ENCODE peak calls at places on chromosomes 5 and 9, in ten cellular contexts. E is activated effector memory CD4-positive, alpha-beta T cell treated with anti-CD3 and anti-CD28 coated beads, Interleukin-2, amount 50 U/mL, for 16 hours; Q is GM23248; N is NCI-H748 treated with DMSO at 0.1 percent for 48 hours; L is amniotic stem cell; A is CD4-positive, CD25-positive, alpha-beta regulatory T cell; X is fibroblast of the aortic adventitia; R is fibroblast of pulmonary artery; H is activated naive CD4-positive, alpha-beta T cell treated with Interleukin-2 at 50 U/mL for 16 hours; F is activated T-cell treated with anti-CD3 and anti-CD28 coated beads for 1 hour. U is an unnamed sample.

GRCh38 chr5:116068028-116068632 is 16.7 kb upstream of the COMMD10 start:
- DNase-seq in L (peak), A (peak), F (peak), R (peak), H (no peak), N (peak), Q (peak), X (peak), E (no peak), U (peak)

GRCh38 chr9:93541581-93542349 is 34.6 kb upstream of the PHF2 start:
- DNase-seq in E (peak), F (no peak), X (no peak), H (no peak), Q (no peak), A (no peak), R (no peak), N (no peak), L (no peak), U (no peak)

GRCh38 chr5:179986328-179986727 is 78.6 kb upstream of the TBC1D9B start:
- DNase-seq in E (no peak), Q (no peak), R (peak), F (no peak), H (no peak), A (no peak), L (no peak), N (no peak), X (peak), U (no peak)

GRCh38 chr9:93597142-93597706 is 20.8 kb downstream of the PHF2 start:
- DNase-seq in N (no peak), X (no peak), L (no peak), E (peak), R (no peak), F (no peak), A (no peak), H (no peak), Q (no peak), U (no peak)

GRCh38 chr5:172762214-172763119 is 8.5 kb downstream of the DUSP1 start:
- DNase-seq in X (no peak), F (no peak), H (no peak), R (no peak), N (no peak), A (no peak), Q (no peak), L (no peak), E (no peak), U (no peak)

GRCh38 chr9:113915817-113916474 is 39.8 kb downstream of the ZNF618 start:
- DNase-seq in A (no peak), X (no peak), E (no peak), L (no peak), Q (no peak), F (no peak), H (no peak), N (no peak), R (no peak), U (no peak)

GRCh38 chr9:133149130-133150015 is 14.3 kb downstream of the GBGT1 start:
- DNase-seq in H (peak), X (peak), A (peak), F (peak), L (peak), Q (peak), N (peak), E (peak), R (peak), U (peak)

GRCh38 chr9:12708562-12709298 is 15.5 kb downstream of the TYRP1 start:
- DNase-seq in R (peak), E (no peak), Q (peak), F (no peak), A (no peak), X (peak), N (no peak), H (no peak), L (peak), U (no peak)

GRCh38 chr5:119328753-119329602 is 26.8 kb upstream of the TNFAIP8 start:
- DNase-seq in N (no peak), H (peak), Q (peak), X (peak), L (no peak), E (peak), R (peak), F (peak), A (peak), U (peak)

GRCh38 chr9:88732128-88732527 is 197.2 kb downstream of the NXNL2 start:
- DNase-seq in A (no peak), R (peak), F (no peak), L (no peak), E (no peak), X (peak), H (no peak), Q (peak), N (no peak), U (no peak)

GRCh38 chr9:114246558-114246957 is 76.3 kb upstream of the ORM1 start:
- DNase-seq in Q (no peak), E (no peak), R (no peak), X (no peak), H (no peak), L (no peak), A (no peak), F (no peak), N (no peak), U (peak)

GRCh38 chr5:143245929-143246561 is 157.4 kb downstream of the NR3C1 start:
- DNase-seq in R (peak), E (no peak), X (peak), L (peak), A (no peak), N (peak), H (no peak), Q (peak), F (no peak), U (peak)

GRCh38 chr5:137142371-137143243 is 356.5 kb downstream of the SPOCK1 start:
- DNase-seq in X (peak), E (no peak), N (no peak), A (no peak), L (peak), F (no peak), R (peak), Q (peak), H (no peak), U (peak)

GRCh38 chr9:132020272-132020671 is 59.4 kb downstream of the MED27 start:
- DNase-seq in Q (no peak), E (no peak), L (no peak), N (no peak), H (no peak), R (no peak), F (no peak), A (no peak), X (no peak), U (no peak)

GRCh38 chr5:20572560-20572959 is 584.6 kb upstream of the CDH18 start:
- DNase-seq in E (no peak), H (no peak), R (peak), L (peak), X (peak), N (no peak), Q (peak), A (no peak), F (no peak), U (no peak)

GRCh38 chr9:136700959-136701664 is 11.3 kb upstream of the DIPK1B start:
- DNase-seq in L (no peak), E (peak), F (peak), A (peak), X (no peak), R (no peak), Q (no peak), N (no peak), H (peak), U (no peak)

GRCh38 chr5:15285901-15286583 is 213.9 kb upstream of the FBXL7 start:
- DNase-seq in A (no peak), E (no peak), N (no peak), F (no peak), X (peak), R (peak), Q (peak), L (no peak), H (no peak), U (peak)

GRCh38 chr9:123448247-123448646 is 92.2 kb downstream of the CRB2 start:
- DNase-seq in N (no peak), L (no peak), R (no peak), Q (no peak), F (no peak), H (no peak), X (no peak), E (peak), A (no peak), U (no peak)

GRCh38 chr5:79973511-79973910 is 17.6 kb downstream of the MTX3 start:
- DNase-seq in A (no peak), E (no peak), X (no peak), H (no peak), L (no peak), N (no peak), Q (peak), R (no peak), F (no peak), U (no peak)

GRCh38 chr5:127922603-127923002 is 161.0 kb upstream of the SLC12A2 start:
- DNase-seq in A (no peak), N (no peak), R (no peak), X (no peak), Q (no peak), F (no peak), E (no peak), H (no peak), L (no peak), U (no peak)

GRCh38 chr5:39599721-39600431 is 175.1 kb upstream of the DAB2 start:
- DNase-seq in X (peak), N (peak), R (peak), E (no peak), Q (peak), F (no peak), L (no peak), H (no peak), A (no peak), U (peak)

GRCh38 chr9:138075961-138076649 is 198.5 kb downstream of the CACNA1B start:
- DNase-seq in R (no peak), F (no peak), N (no peak), E (peak), Q (no peak), X (no peak), H (no peak), A (no peak), L (no peak), U (no peak)

GRCh38 chr9:120617637-120617979 is 37.6 kb upstream of the CDK5RAP2 start:
- DNase-seq in H (no peak), L (no peak), X (peak), N (no peak), E (no peak), F (no peak), R (peak), A (no peak), Q (peak), U (no peak)

GRCh38 chr5:96852769-96853168 is 23.5 kb upstream of the ERAP2 start:
- DNase-seq in F (no peak), A (no peak), R (no peak), L (no peak), X (peak), E (no peak), Q (peak), H (no peak), N (no peak), U (no peak)

GRCh38 chr5:77015938-77016569 is 14.2 kb upstream of the AGGF1 start:
- DNase-seq in F (no peak), X (peak), R (peak), H (no peak), E (no peak), Q (peak), L (no peak), N (peak), A (no peak), U (peak)

GRCh38 chr9:105359899-105360298 is 87.9 kb upstream of the FSD1L start:
- DNase-seq in R (peak), A (no peak), X (no peak), E (no peak), N (no peak), H (peak), Q (peak), F (no peak), L (no peak), U (no peak)

GRCh38 chr9:99867536-99867935 is 38.9 kb upstream of the STX17 start:
- DNase-seq in Q (peak), F (no peak), N (no peak), L (no peak), A (no peak), X (no peak), R (no peak), H (no peak), E (no peak), U (no peak)

GRCh38 chr5:180784497-180785097 is 18.0 kb downstream of the MGAT1 start:
- DNase-seq in N (no peak), H (peak), X (peak), F (peak), Q (peak), A (peak), L (peak), R (peak), E (peak), U (peak)

GRCh38 chr5:59346987-59347386 is 546.5 kb downstream of the PDE4D start:
- DNase-seq in A (no peak), E (no peak), R (no peak), L (no peak), H (no peak), F (no peak), N (no peak), X (no peak), Q (no peak), U (no peak)

U was measured in HFF-Myc.